ENCODE peak calls at places on chromosomes 4 and X, in seven cellular contexts. B is mesenchymal stem cell, S is IMR-90, O is neuronal stem cell, K is trophoblast cell, R is H9, Z is H1. L is an unnamed sample.

GRCh38 chrX:47634871-47635575 is 5.3 kb upstream of the CFP start:
- DNase-seq in B (no peak), S (no peak), O (no peak), K (no peak), R (no peak), Z (no peak), L (no peak)

GRCh38 chr4:139511320-139511719 is 44.7 kb downstream of the SETD7 start:
- DNase-seq in B (no peak), S (no peak), O (no peak), K (no peak), R (no peak), Z (no peak), L (peak)

GRCh38 chrX:1754077-1754476 is 139.2 kb downstream of the ASMT start:
- DNase-seq in B (no peak), S (no peak), O (no peak), K (peak), R (no peak), Z (no peak), L (no peak)

GRCh38 chr4:143025111-143025704 is 159.5 kb upstream of the USP38 start:
- DNase-seq in B (peak), S (peak), O (no peak), K (peak), R (peak), Z (no peak), L (peak)

GRCh38 chrX:43469391-43470054 is 186.6 kb upstream of the MAOA start:
- DNase-seq in B (no peak), S (no peak), O (no peak), K (no peak), R (no peak), Z (no peak), L (no peak)

GRCh38 chrX:40207626-40208025 is 109.9 kb upstream of the BCOR start:
- DNase-seq in B (no peak), S (peak), O (no peak), K (no peak), R (no peak), Z (no peak), L (no peak)

GRCh38 chr4:101393256-101393655 is 45.9 kb upstream of the PPP3CA start:
- DNase-seq in B (no peak), S (peak), O (no peak), K (peak), R (no peak), Z (no peak), L (peak)

GRCh38 chr4:33060873-33061542 is 2340.8 kb downstream of the PCDH7 start:
- DNase-seq in B (peak), S (peak), O (peak), K (peak), R (peak), Z (peak), L (peak)

GRCh38 chrX:94329182-94329581 is 655.2 kb downstream of the FAM133A start:
- DNase-seq in B (no peak), S (no peak), O (no peak), K (no peak), R (no peak), Z (no peak), L (no peak)

GRCh38 chr4:138407329-138407728 is 165.2 kb upstream of the SLC7A11 start:
- DNase-seq in B (no peak), S (no peak), O (no peak), K (no peak), R (no peak), Z (no peak), L (no peak)

GRCh38 chrX:37692918-37693317 is 7.3 kb downstream of the XK start:
- DNase-seq in B (no peak), S (peak), O (no peak), K (no peak), R (no peak), Z (no peak), L (no peak)

GRCh38 chr4:1039493-1040343 is 28.3 kb downstream of the FGFRL1 start:
- DNase-seq in B (peak), S (peak), O (no peak), K (no peak), R (no peak), Z (no peak), L (peak)

GRCh38 chr4:172308078-172308477 is 494.9 kb downstream of the GALNTL6 start:
- DNase-seq in B (no peak), S (no peak), O (no peak), K (no peak), R (no peak), Z (no peak), L (no peak)
- H3K4ac ChIP-seq in B (no peak), S (no peak), O (no peak), K (no peak), R (no peak), Z (no peak), L (no peak)

GRCh38 chr4:91086008-91086407 is 958.8 kb downstream of the CCSER1 start:
- DNase-seq in B (no peak), S (no peak), O (no peak), K (no peak), R (no peak), Z (no peak), L (no peak)
- H3K27ac ChIP-seq in B (no peak), S (no peak), O (no peak), K (no peak), R (no peak), Z (no peak), L (no peak)

GRCh38 chr4:174277433-174277832 is 6.0 kb downstream of the FBXO8 start:
- DNase-seq in B (no peak), S (no peak), O (no peak), K (no peak), R (no peak), Z (no peak), L (no peak)
- H3K4ac ChIP-seq in B (no peak), S (no peak), O (no peak), K (no peak), R (no peak), Z (no peak), L (no peak)

GRCh38 chr4:15341733-15342300 is 86.0 kb upstream of the C1QTNF7 start:
- DNase-seq in B (no peak), S (no peak), O (no peak), K (no peak), R (no peak), Z (no peak), L (no peak)
- H3K27ac ChIP-seq in B (no peak), S (no peak), O (no peak), K (peak), R (no peak), Z (no peak), L (no peak)

L was measured in mesendoderm.